ENCODE peak calls at places on chromosomes 7 and 10, in four cellular contexts. One of them, this sample, is unnamed. For H3K36me3, the result is how much of the 10 kb centered on the place peaks cover.

GRCh38 chr10:60526024-60526585 is 136.4 kb upstream of the ANK3 start:
- DNase-seq in MM.1S: no peak
- DNase-seq in psoas muscle: no peak
- DNase-seq in DND-41: no peak
- DNase-seq in this sample: no peak

GRCh38 chr7:414681-415560 is 104.7 kb downstream of the PDGFA start:
- DNase-seq in DND-41: no peak
- DNase-seq in MM.1S: no peak
- DNase-seq in psoas muscle: peak
- DNase-seq in this sample: no peak

GRCh38 chr10:49608925-49609282 is 1.2 kb upstream of the SLC18A3 start:
- DNase-seq in DND-41: no peak
- DNase-seq in MM.1S: no peak
- DNase-seq in psoas muscle: peak
- DNase-seq in this sample: no peak

GRCh38 chr7:80147543-80148376 is 13.1 kb downstream of the GNAI1 start:
- DNase-seq in MM.1S: no peak
- DNase-seq in DND-41: no peak
- DNase-seq in psoas muscle: no peak
- DNase-seq in this sample: no peak

GRCh38 chr10:75407716-75408511 is 6.3 kb upstream of the ZNF503 start:
- DNase-seq in DND-41: no peak
- DNase-seq in MM.1S: no peak
- DNase-seq in psoas muscle: peak
- DNase-seq in this sample: peak

GRCh38 chr10:46550795-46551700 is 5.4 kb downstream of the GPRIN2 start:
- DNase-seq in psoas muscle: peak
- DNase-seq in DND-41: no peak
- DNase-seq in MM.1S: no peak
- DNase-seq in this sample: no peak

GRCh38 chr7:122140918-122141317 is 3.1 kb downstream of the AASS start:
- DNase-seq in DND-41: no peak
- DNase-seq in psoas muscle: no peak
- DNase-seq in MM.1S: no peak
- DNase-seq in this sample: no peak

GRCh38 chr7:146331369-146331768 is 214.8 kb downstream of the CNTNAP2 start:
- DNase-seq in psoas muscle: no peak
- DNase-seq in MM.1S: no peak
- DNase-seq in DND-41: no peak
- DNase-seq in this sample: no peak

GRCh38 chr7:34121366-34121765 is 216.0 kb downstream of the BMPER start:
- DNase-seq in psoas muscle: no peak
- DNase-seq in MM.1S: no peak
- DNase-seq in DND-41: no peak
- DNase-seq in this sample: no peak

GRCh38 chr7:107874605-107875446 is 16.2 kb upstream of the DLD start:
- DNase-seq in psoas muscle: no peak
- DNase-seq in MM.1S: peak
- DNase-seq in DND-41: peak
- DNase-seq in this sample: no peak

GRCh38 chr10:48496831-48497792 is 107.8 kb downstream of the ARHGAP22 start:
- DNase-seq in psoas muscle: no peak
- DNase-seq in DND-41: no peak
- DNase-seq in MM.1S: no peak
- DNase-seq in this sample: no peak

GRCh38 chr7:66016131-66016461 is 34.1 kb upstream of the GUSB start:
- DNase-seq in psoas muscle: no peak
- DNase-seq in DND-41: no peak
- DNase-seq in MM.1S: no peak
- DNase-seq in this sample: no peak

GRCh38 chr10:6962576-6962975 is 382.5 kb upstream of the PRKCQ start:
- DNase-seq in MM.1S: no peak
- DNase-seq in psoas muscle: no peak
- DNase-seq in DND-41: no peak
- DNase-seq in this sample: no peak

GRCh38 chr7:112571852-112572607 is 91.2 kb downstream of the LSMEM1 start:
- DNase-seq in psoas muscle: no peak
- DNase-seq in MM.1S: no peak
- DNase-seq in DND-41: no peak
- DNase-seq in this sample: no peak

GRCh38 chr7:1564603-1565022 is 5.2 kb downstream of the PSMG3 start:
- DNase-seq in DND-41: no peak
- DNase-seq in MM.1S: no peak
- DNase-seq in psoas muscle: peak
- DNase-seq in this sample: no peak

GRCh38 chr7:134919240-134919641 is 67.1 kb upstream of the AGBL3 start:
- DNase-seq in DND-41: no peak
- DNase-seq in MM.1S: no peak
- DNase-seq in psoas muscle: no peak
- DNase-seq in this sample: no peak

GRCh38 chr7:121329460-121330052 is 756 bp downstream of the WNT16 start:
- DNase-seq in psoas muscle: no peak
- DNase-seq in MM.1S: peak
- DNase-seq in DND-41: no peak
- DNase-seq in this sample: peak

GRCh38 chr7:2999078-2999500 is 44.6 kb downstream of the CARD11 start:
- DNase-seq in psoas muscle: no peak
- DNase-seq in DND-41: no peak
- DNase-seq in MM.1S: no peak
- DNase-seq in this sample: no peak

GRCh38 chr7:824664-825063 is 7.6 kb upstream of the SUN1 start:
- DNase-seq in psoas muscle: peak
- DNase-seq in DND-41: no peak
- DNase-seq in MM.1S: no peak
- DNase-seq in this sample: no peak

GRCh38 chr7:16698200-16698910 is 52.4 kb downstream of the BZW2 start:
- DNase-seq in MM.1S: no peak
- DNase-seq in psoas muscle: no peak
- DNase-seq in DND-41: no peak
- DNase-seq in this sample: no peak
- H3K36me3 ChIP-seq in MM.1S: under half
- H3K36me3 ChIP-seq in psoas muscle: under half
- H3K36me3 ChIP-seq in DND-41: half or more
- H3K36me3 ChIP-seq in this sample: under half

GRCh38 chr10:125157473-125157865 is 2.9 kb downstream of the CTBP2 start:
- DNase-seq in DND-41: no peak
- DNase-seq in MM.1S: no peak
- DNase-seq in psoas muscle: no peak
- DNase-seq in this sample: no peak
- H3K4me3 ChIP-seq in DND-41: peak
- H3K4me3 ChIP-seq in MM.1S: no peak
- H3K4me3 ChIP-seq in psoas muscle: peak
- H3K4me3 ChIP-seq in this sample: no peak

DNA sequence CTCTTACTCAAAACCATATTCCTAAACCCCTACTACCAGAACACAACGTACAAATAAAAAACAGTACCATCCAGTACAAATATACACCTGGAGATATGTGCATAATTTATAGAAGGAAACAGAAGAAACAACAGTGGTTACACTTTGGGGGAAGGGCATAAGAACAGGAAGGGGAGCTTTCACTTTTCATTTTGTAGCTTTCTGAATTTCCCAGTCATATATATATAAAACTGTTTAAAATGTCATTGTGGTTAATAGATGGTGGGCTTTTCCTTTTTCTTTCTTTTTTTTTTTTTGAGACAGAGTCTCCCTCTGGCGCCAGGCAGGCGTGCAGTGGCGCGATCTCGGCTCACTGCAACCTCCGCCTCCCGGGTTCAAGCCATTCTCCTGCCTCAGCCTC is 47.2 kb downstream of the MALSU1 start:
- DNase-seq in DND-41: peak
- DNase-seq in psoas muscle: no peak
- DNase-seq in MM.1S: peak
- DNase-seq in this sample: peak
- TF ChIP-seq CTCF in DND-41: peak
- TF ChIP-seq CTCF in psoas muscle: no peak
- TF ChIP-seq CTCF in MM.1S: no peak
- TF ChIP-seq CTCF in this sample: no peak

DNA sequence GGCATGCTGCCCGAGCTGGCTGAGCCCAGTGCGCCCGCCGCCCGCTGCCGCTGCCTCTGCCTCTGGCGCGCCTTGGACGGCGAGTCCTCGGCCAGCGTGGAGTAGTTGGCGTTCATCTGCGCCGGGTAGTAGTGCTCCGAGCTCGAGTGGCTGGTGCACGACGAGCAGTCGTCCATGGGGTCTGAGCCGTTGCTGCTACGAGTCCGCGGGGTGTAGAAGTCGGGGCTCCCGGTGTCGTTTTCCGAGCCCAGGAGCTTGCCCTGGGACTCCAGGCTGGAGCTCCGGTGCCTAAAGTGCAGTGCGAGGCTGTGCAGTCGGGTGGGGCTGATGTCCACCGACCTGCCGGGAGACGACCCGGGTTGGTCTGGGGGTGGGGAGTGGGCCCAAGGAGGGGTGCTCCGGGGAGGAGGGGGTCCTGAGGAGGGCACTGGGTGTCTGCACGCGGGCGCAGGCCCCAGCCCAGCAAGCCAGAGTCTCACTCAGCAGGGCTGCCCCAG is 70.5 kb downstream of the PRPF18 start:
- DNase-seq in psoas muscle: no peak
- DNase-seq in MM.1S: no peak
- DNase-seq in DND-41: no peak
- DNase-seq in this sample: no peak
- H3K36me3 ChIP-seq in psoas muscle: under half
- H3K36me3 ChIP-seq in MM.1S: under half
- H3K36me3 ChIP-seq in DND-41: half or more
- H3K36me3 ChIP-seq in this sample: under half

GRCh38 chr10:86964847-86965190 is 3.5 kb upstream of the ADIRF start:
- DNase-seq in psoas muscle: no peak
- DNase-seq in MM.1S: no peak
- DNase-seq in DND-41: no peak
- DNase-seq in this sample: no peak
- H3K4me3 ChIP-seq in psoas muscle: no peak
- H3K4me3 ChIP-seq in MM.1S: no peak
- H3K4me3 ChIP-seq in DND-41: no peak
- H3K4me3 ChIP-seq in this sample: no peak

This sample was measured in GM06990.